ENCODE peak calls at places on chromosomes 5 and 9, in six cellular contexts. Q, A, W, I, E and D are unnamed samples.

GRCh38 chr9:89677696-89678393 is 73.0 kb downstream of the GADD45G start:
- DNase-seq in W (no peak), A (peak; percentile 63), I (no peak), Q (no peak), E (peak; percentile 94), D (no peak)

GRCh38 chr5:96991708-96992107 is 55.8 kb downstream of the LNPEP start:
- DNase-seq in Q (no peak), E (no peak), A (no peak), I (no peak), W (no peak), D (no peak)

GRCh38 chr9:128113526-128114325 is 13.8 kb downstream of the PTGES2 start:
- DNase-seq in A (no peak), Q (no peak), E (no peak), W (no peak), I (no peak), D (no peak)

GRCh38 chr5:172223901-172224873 is 30.2 kb downstream of the EFCAB9 start:
- DNase-seq in W (no peak), Q (peak; percentile 76), E (peak; percentile 56), A (no peak), I (no peak), D (no peak)

GRCh38 chr5:97224112-97224750 is 41.2 kb upstream of the RIOK2 start:
- DNase-seq in Q (no peak), E (no peak), W (no peak), I (peak; percentile 63), A (no peak), D (peak; percentile 50)

GRCh38 chr9:16335788-16336580 is 534.5 kb downstream of the BNC2 start:
- DNase-seq in E (no peak), I (peak; percentile 95), Q (peak; percentile 9), W (peak; percentile 22), A (peak; percentile 28), D (peak; percentile 100)

GRCh38 chr5:132183723-132184122 is 43.9 kb downstream of the P4HA2 start:
- DNase-seq in A (no peak), W (no peak), Q (no peak), E (no peak), I (no peak), D (peak; percentile 47)

GRCh38 chr5:34657550-34657921 is 1.4 kb downstream of the RAI14 start:
- DNase-seq in Q (no peak), W (no peak), I (peak; percentile 49), E (peak; percentile 69), A (peak; percentile 38), D (peak; percentile 71)

GRCh38 chr9:70765935-70766334 is 351.5 kb upstream of the KLF9 start:
- DNase-seq in W (no peak), E (no peak), A (no peak), I (no peak), Q (no peak), D (no peak)

GRCh38 chr5:36877667-36878420 is 1.3 kb downstream of the NIPBL start:
- DNase-seq in A (peak; percentile 28), Q (no peak), E (peak; percentile 16), I (peak; percentile 55), W (peak; percentile 32), D (peak; percentile 55)

GRCh38 chr9:110287289-110287680 is 31.0 kb upstream of the TXN start:
- DNase-seq in I (no peak), A (no peak), W (no peak), E (no peak), Q (no peak), D (no peak)

GRCh38 chr5:151250346-151251000 is 2.5 kb upstream of the GM2A start:
- DNase-seq in W (no peak), Q (no peak), E (no peak), A (no peak), I (no peak), D (no peak)

GRCh38 chr9:97966493-97966892 is 16.6 kb upstream of the ANP32B start:
- DNase-seq in A (no peak), Q (no peak), E (no peak), I (no peak), W (no peak), D (no peak)

GRCh38 chr5:43631182-43631910 is 28.4 kb downstream of the NNT start:
- DNase-seq in W (peak; percentile 69), E (peak; percentile 93), I (peak; percentile 93), A (peak; percentile 48), Q (peak; percentile 82), D (peak; percentile 91)

GRCh38 chr5:143235423-143235822 is 168.1 kb downstream of the NR3C1 start:
- DNase-seq in Q (no peak), I (peak; percentile 50), E (no peak), W (peak; percentile 19), A (no peak), D (peak; percentile 96)

GRCh38 chr5:76180817-76181805 is 97.9 kb downstream of the SV2C start:
- DNase-seq in I (no peak), A (no peak), E (no peak), W (no peak), Q (no peak), D (no peak)

GRCh38 chr9:124699575-124699974 is 71.5 kb downstream of the NR6A1 start:
- DNase-seq in A (no peak), I (no peak), E (no peak), Q (no peak), W (no peak), D (no peak)

GRCh38 chr5:112159435-112159834 is 259.6 kb downstream of the EPB41L4A start:
- DNase-seq in I (no peak), Q (no peak), W (no peak), E (no peak), A (no peak), D (peak; percentile 43)

GRCh38 chr5:19547640-19548039 is 440.4 kb downstream of the CDH18 start:
- DNase-seq in Q (no peak), E (no peak), A (no peak), I (peak; percentile 34), W (no peak), D (peak; percentile 9)

GRCh38 chr9:20754556-20754955 is 70.5 kb downstream of the FOCAD start:
- DNase-seq in W (no peak), A (no peak), Q (no peak), I (peak; percentile 28), E (no peak), D (peak; percentile 67)

DNA sequence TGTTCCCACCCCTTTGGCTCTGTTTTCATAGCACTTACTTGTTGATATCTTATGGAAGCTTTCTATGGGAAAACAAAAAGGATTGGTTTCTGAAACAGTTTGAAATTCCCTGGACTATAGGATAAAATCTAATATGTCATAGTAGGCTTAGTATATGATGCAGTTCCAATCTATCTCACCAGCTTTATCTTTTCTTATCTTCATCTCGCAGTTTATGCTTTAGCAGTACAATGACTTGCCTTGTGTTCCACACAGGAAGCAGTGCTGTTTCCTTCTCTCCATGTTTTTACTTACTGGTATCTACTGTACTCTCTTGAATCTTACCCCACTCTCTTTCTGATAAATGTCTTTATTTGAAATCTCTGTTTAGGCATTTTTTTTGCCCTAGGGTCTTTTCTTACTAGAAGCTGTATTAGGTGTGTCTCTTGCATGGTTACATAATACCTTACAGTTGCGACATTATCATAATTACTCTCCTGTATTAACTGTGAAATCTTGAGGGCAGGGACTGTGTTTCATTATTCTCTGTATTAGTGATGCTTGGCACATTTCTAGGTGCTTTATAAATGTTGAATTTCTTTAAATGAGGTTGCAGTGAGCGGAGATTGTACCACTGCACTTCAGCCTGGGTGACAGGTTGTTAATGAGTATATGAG is 76.3 kb downstream of the FOCAD start:
- DNase-seq in E (no peak), I (no peak), Q (no peak), W (no peak), A (no peak), D (no peak)
- TF ChIP-seq EZH2phosphoT487 in E (no peak), I (no peak), Q (no peak), W (no peak), A (no peak), D (no peak)

DNA sequence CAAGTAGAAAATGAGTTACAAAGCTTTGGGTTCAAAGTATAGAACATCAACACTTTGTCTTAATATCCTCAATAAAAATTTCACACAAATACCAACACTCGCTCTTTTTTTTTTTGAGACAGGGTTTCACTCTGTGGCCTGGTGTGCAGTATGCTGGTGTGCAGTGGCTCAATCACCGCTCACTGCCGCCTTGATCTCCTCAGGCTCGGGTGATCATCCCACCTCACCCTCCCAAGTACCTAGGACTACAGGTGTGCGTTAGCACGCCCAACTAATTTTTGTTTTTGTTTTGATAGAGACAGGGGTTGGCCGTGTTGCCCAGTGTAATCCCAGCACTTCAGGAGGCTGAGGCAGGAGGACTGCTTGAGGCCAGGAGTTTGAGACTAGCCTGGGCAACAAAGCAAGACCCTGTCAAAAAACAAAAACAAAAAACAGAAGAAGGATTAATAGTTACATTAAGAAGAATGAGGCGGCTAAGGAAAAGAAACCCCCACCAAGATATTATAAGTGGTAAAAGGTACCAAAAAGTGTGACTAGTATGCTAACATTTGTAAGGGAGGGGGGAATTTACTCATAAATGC is 20.3 kb downstream of the FNBP1 start:
- DNase-seq in A (no peak), Q (no peak), W (no peak), I (no peak), E (no peak), D (no peak)
- H3K9ac ChIP-seq in A (no peak overlapping the region), Q (no peak overlapping the region), W (no peak overlapping the region), I (no peak overlapping the region), E (no peak overlapping the region), D (no peak overlapping the region)

DNA sequence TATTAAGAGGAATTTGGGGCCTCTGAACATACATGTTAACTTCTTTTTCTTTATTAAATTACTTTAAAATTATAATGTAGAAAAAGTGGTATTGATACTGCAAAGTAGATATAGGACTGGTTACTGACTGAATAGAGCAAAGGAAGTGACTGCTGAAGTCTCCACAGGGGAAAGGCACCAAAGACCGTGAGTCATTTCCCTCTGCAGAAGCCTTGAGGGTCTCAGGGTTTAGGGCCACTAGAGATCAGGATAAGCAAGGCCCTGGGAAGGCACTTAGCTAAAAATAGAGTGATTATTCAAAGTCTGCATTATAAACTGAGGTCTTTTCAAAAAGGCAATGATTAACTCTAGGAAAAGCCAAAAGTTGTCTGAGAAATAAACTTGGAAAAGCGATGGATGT is 44.7 kb upstream of the ITGA1 start:
- DNase-seq in I (no peak), Q (no peak), E (no peak), W (no peak), A (no peak), D (no peak)
- TF ChIP-seq EZH2phosphoT487 in I (no peak), Q (no peak), E (no peak), W (no peak), A (no peak), D (no peak)

GRCh38 chr5:83034552-83035181 is 42.5 kb downstream of the TMEM167A start:
- DNase-seq in I (no peak), W (no peak), Q (no peak), A (no peak), E (no peak), D (no peak)

GRCh38 chr5:83034036-83034435 is 43.2 kb downstream of the TMEM167A start:
- DNase-seq in I (no peak), Q (no peak), W (no peak), A (no peak), E (no peak), D (no peak)

GRCh38 chr5:83035373-83036170 is 41.6 kb downstream of the TMEM167A start:
- DNase-seq in E (no peak), A (peak; percentile 68), Q (no peak), W (no peak), I (no peak), D (no peak)

GRCh38 chr5:83038924-83039323 is 38.3 kb downstream of the TMEM167A start:
- DNase-seq in Q (no peak), E (no peak), W (no peak), A (no peak), I (no peak), D (no peak)

DNA sequence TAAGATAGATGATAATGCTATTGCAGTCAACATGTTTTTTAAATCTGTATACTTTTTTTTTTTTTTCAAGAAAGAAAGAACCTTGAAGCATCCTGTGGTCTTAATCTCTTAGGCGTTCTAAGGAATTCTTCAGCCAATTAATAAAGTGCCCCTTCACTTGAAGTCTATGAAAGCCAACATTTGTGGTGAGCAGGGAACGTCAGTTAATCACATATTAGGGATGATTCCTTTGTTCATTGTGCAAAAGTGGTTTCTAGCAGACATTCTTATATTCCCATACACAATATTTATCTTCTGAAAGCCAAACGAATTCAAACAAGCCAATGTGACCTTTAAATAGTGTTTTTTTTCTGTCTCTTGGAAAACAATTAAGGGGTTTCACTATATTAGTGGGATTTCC is 40.2 kb downstream of the TMEM167A start:
- DNase-seq in Q (no peak), I (no peak), W (no peak), A (no peak), E (peak; percentile 32), D (no peak)
- H3K9ac ChIP-seq in Q (no peak overlapping the region), I (no peak overlapping the region), W (no peak overlapping the region), A (no peak overlapping the region), E (no peak overlapping the region), D (no peak overlapping the region)